ENCODE peak calls at places on chromosome 5, in nine cellular contexts. Q, E, G, N, K, R, V, M and A are unnamed samples.

GRCh38 chr5:10031817-10032216 is 217.9 kb downstream of the ATPSCKMT start:
- DNase-seq in Q (no peak), E (no peak), G (peak; percentile 5), N (no peak), K (no peak), R (no peak), V (no peak), M (no peak), A (no peak)

GRCh38 chr5:132059696-132060500 is 557 bp upstream of the IL3 start:
- DNase-seq in Q (no peak), E (no peak), G (no peak), N (no peak), K (no peak), R (no peak), V (peak; percentile 6), M (no peak), A (no peak)

GRCh38 chr5:28014779-28015178 is 976.4 kb upstream of the CDH9 start:
- DNase-seq in Q (no peak), E (no peak), G (no peak), N (no peak), K (no peak), R (peak; percentile 5), V (no peak), M (no peak), A (no peak)

GRCh38 chr5:77180167-77181081 is 30.1 kb upstream of the PDE8B start:
- DNase-seq in Q (no peak), E (no peak), G (peak; percentile 40), N (no peak), K (no peak), R (peak; percentile 6), V (no peak), M (peak; percentile 23), A (no peak)

GRCh38 chr5:78787763-78788162 is 139.2 kb upstream of the LHFPL2 start:
- DNase-seq in Q (no peak), E (no peak), G (no peak), N (no peak), K (no peak), R (peak; percentile 81), V (no peak), M (no peak), A (no peak)

GRCh38 chr5:123754167-123754840 is 242.3 kb downstream of the CSNK1G3 start:
- DNase-seq in Q (no peak), E (peak; percentile 64), G (peak; percentile 64), N (no peak), K (no peak), R (peak; percentile 41), V (no peak), M (peak; percentile 50), A (no peak)

GRCh38 chr5:82307431-82307830 is 29.3 kb upstream of the RPS23 start:
- DNase-seq in Q (no peak), E (no peak), G (peak; percentile 23), N (no peak), K (no peak), R (peak; percentile 9), V (no peak), M (no peak), A (no peak)

GRCh38 chr5:146828385-146828784 is 50.2 kb downstream of the PPP2R2B start:
- DNase-seq in Q (no peak), E (no peak), G (peak; percentile 20), N (no peak), K (no peak), R (no peak), V (no peak), M (peak; percentile 14), A (no peak)

GRCh38 chr5:37658440-37658839 is 181.4 kb downstream of the GDNF start:
- DNase-seq in Q (no peak), E (no peak), G (no peak), N (no peak), K (no peak), R (no peak), V (no peak), M (peak; percentile 26), A (no peak)

GRCh38 chr5:42940853-42941252 is 99.3 kb downstream of the ANXA2R start:
- DNase-seq in Q (no peak), E (no peak), G (no peak), N (no peak), K (no peak), R (no peak), V (no peak), M (no peak), A (no peak)

GRCh38 chr5:143887901-143888648 is 76.1 kb downstream of the HMHB1 start:
- DNase-seq in Q (no peak), E (no peak), G (peak; percentile 91), N (peak; percentile 30), K (no peak), R (peak; percentile 52), V (no peak), M (peak; percentile 83), A (no peak)

GRCh38 chr5:169970911-169971436 is 9.3 kb downstream of the INSYN2B start:
- DNase-seq in Q (peak; percentile 93), E (no peak), G (peak; percentile 92), N (peak; percentile 96), K (no peak), R (peak; percentile 65), V (no peak), M (peak; percentile 97), A (no peak)

GRCh38 chr5:159787837-159788236 is 128.4 kb upstream of the ADRA1B start:
- DNase-seq in Q (no peak), E (no peak), G (peak; percentile 34), N (no peak), K (no peak), R (no peak), V (no peak), M (no peak), A (no peak)

GRCh38 chr5:143986567-143987242 is 174.7 kb downstream of the HMHB1 start:
- DNase-seq in Q (no peak), E (no peak), G (peak; percentile 83), N (no peak), K (no peak), R (peak; percentile 71), V (no peak), M (peak; percentile 83), A (no peak)

GRCh38 chr5:64836190-64836750 is 67.5 kb downstream of the CWC27 start:
- DNase-seq in Q (no peak), E (no peak), G (no peak), N (no peak), K (no peak), R (no peak), V (no peak), M (no peak), A (no peak)

GRCh38 chr5:88729476-88730182 is 153.4 kb downstream of the MEF2C start:
- DNase-seq in Q (peak; percentile 22), E (peak; percentile 42), G (peak; percentile 82), N (peak; percentile 66), K (peak; percentile 51), R (peak; percentile 72), V (peak; percentile 30), M (peak; percentile 66), A (no peak)

GRCh38 chr5:168810641-168811040 is 231.5 kb upstream of the PANK3 start:
- DNase-seq in Q (no peak), E (no peak), G (no peak), N (no peak), K (no peak), R (no peak), V (no peak), M (no peak), A (no peak)

GRCh38 chr5:136646915-136647314 is 281.6 kb upstream of the TRPC7 start:
- DNase-seq in Q (no peak), E (no peak), G (no peak), N (no peak), K (no peak), R (no peak), V (no peak), M (no peak), A (no peak)

GRCh38 chr5:179171816-179172745 is 111.9 kb downstream of the ZNF354C start:
- DNase-seq in Q (no peak), E (no peak), G (no peak), N (no peak), K (no peak), R (no peak), V (no peak), M (no peak), A (no peak)

GRCh38 chr5:16673241-16673998 is 56.6 kb upstream of the RETREG1 start:
- DNase-seq in Q (no peak), E (no peak), G (no peak), N (peak; percentile 21), K (peak; percentile 58), R (no peak), V (no peak), M (no peak), A (no peak)

GRCh38 chr5:24566933-24567332 is 77.8 kb downstream of the CDH10 start:
- DNase-seq in Q (no peak), E (no peak), G (no peak), N (no peak), K (no peak), R (no peak), V (no peak), M (no peak), A (no peak)

GRCh38 chr5:141121563-141121962 is at the start of gene PCDHB4:
- DNase-seq in Q (no peak), E (peak; percentile 5), G (peak; percentile 71), N (no peak), K (no peak), R (no peak), V (no peak), M (no peak), A (no peak)

GRCh38 chr5:27494845-27495244 is 456.5 kb upstream of the CDH9 start:
- DNase-seq in Q (no peak), E (no peak), G (no peak), N (no peak), K (no peak), R (peak; percentile 17), V (no peak), M (no peak), A (no peak)

GRCh38 chr5:42566658-42567313 is 143.5 kb downstream of the GHR start:
- DNase-seq in Q (no peak), E (no peak), G (no peak), N (no peak), K (no peak), R (no peak), V (no peak), M (no peak), A (no peak)

GRCh38 chr5:109853362-109853761 is 163.6 kb downstream of the MAN2A1 start:
- DNase-seq in Q (no peak), E (no peak), G (peak; percentile 65), N (no peak), K (no peak), R (peak; percentile 37), V (no peak), M (no peak), A (no peak)

GRCh38 chr5:9657819-9658218 is 27.7 kb upstream of the TAS2R1 start:
- DNase-seq in Q (no peak), E (no peak), G (no peak), N (no peak), K (no peak), R (no peak), V (no peak), M (no peak), A (no peak)

GRCh38 chr5:79186021-79186420 is 49.9 kb upstream of the JMY start:
- DNase-seq in Q (no peak), E (no peak), G (no peak), N (no peak), K (no peak), R (no peak), V (no peak), M (no peak), A (no peak)

GRCh38 chr5:178793156-178793555 is 62.7 kb upstream of the ZNF354A start:
- DNase-seq in Q (no peak), E (no peak), G (no peak), N (no peak), K (no peak), R (no peak), V (no peak), M (peak; percentile 13), A (no peak)

GRCh38 chr5:178279723-178280438 is 47.3 kb upstream of the PHYKPL start:
- DNase-seq in Q (peak; percentile 42), E (no peak), G (peak; percentile 86), N (peak; percentile 38), K (peak; percentile 28), R (peak; percentile 75), V (peak; percentile 76), M (peak; percentile 74), A (peak; percentile 87)

GRCh38 chr5:33441241-33441844 is 578 bp downstream of the TARS1 start:
- DNase-seq in Q (peak; percentile 61), E (no peak), G (peak; percentile 56), N (no peak), K (peak; percentile 19), R (peak; percentile 71), V (no peak), M (peak; percentile 50), A (peak; percentile 9)

GRCh38 chr5:121503111-121503840 is 348.4 kb upstream of the FTMT start:
- DNase-seq in Q (no peak), E (no peak), G (peak; percentile 3), N (peak; percentile 43), K (no peak), R (no peak), V (peak; percentile 25), M (no peak), A (no peak)